ENCODE peak calls at places on chromosomes 5 and 9, in six cellular contexts. A is HepG2, X is K562, T is A549, V is upper lobe of left lung, E is GM12878. S is an unnamed sample.

GRCh38 chr9:133528001-133528886 is 3.5 kb upstream of the MYMK start:
- ATAC-seq in T (no peak), E (no peak), V (no peak), X (no peak), A (no peak), S (no peak)

GRCh38 chr9:12859704-12860251 is 85.0 kb downstream of the LURAP1L start:
- ATAC-seq in T (peak), X (no peak), V (no peak), E (no peak), A (no peak), S (no peak)

GRCh38 chr9:14030350-14030823 is 283.6 kb downstream of the NFIB start:
- ATAC-seq in T (no peak), X (peak), E (no peak), V (no peak), A (no peak), S (peak)

GRCh38 chr9:76534031-76534430 is 75.0 kb downstream of the GCNT1 start:
- ATAC-seq in X (no peak), T (no peak), A (no peak), V (no peak), E (no peak), S (no peak)

GRCh38 chr5:89041249-89041808 is 158.3 kb upstream of the MEF2C start:
- ATAC-seq in T (no peak), X (no peak), A (no peak), E (no peak), V (no peak), S (no peak)

GRCh38 chr5:110177729-110178128 is 488.0 kb downstream of the MAN2A1 start:
- ATAC-seq in X (no peak), A (no peak), V (no peak), E (no peak), T (no peak), S (no peak)

GRCh38 chr5:59807806-59808205 is 85.7 kb downstream of the PDE4D start:
- ATAC-seq in A (no peak), E (no peak), X (no peak), V (no peak), T (no peak), S (no peak)

GRCh38 chr5:56734066-56734766 is 81.1 kb upstream of the MAP3K1 start:
- ATAC-seq in T (no peak), E (no peak), X (no peak), V (no peak), A (no peak), S (no peak)

GRCh38 chr5:171310334-171310815 is 1.3 kb downstream of the TLX3 start:
- ATAC-seq in A (no peak), E (no peak), X (no peak), T (no peak), V (no peak), S (no peak)

GRCh38 chr9:35562895-35563746 is 41.9 kb upstream of the TESK1 start:
- ATAC-seq in X (peak), A (no peak), V (no peak), T (no peak), E (no peak), S (peak)

GRCh38 chr9:95627802-95628201 is 111.0 kb upstream of the PTCH1 start:
- ATAC-seq in X (no peak), E (no peak), V (no peak), T (no peak), A (no peak), S (no peak)

GRCh38 chr5:95861221-95861857 is 38.8 kb upstream of the GLRX start:
- ATAC-seq in E (no peak), X (peak), A (peak), T (peak), V (peak), S (no peak)

GRCh38 chr9:277595-278330 is 63.1 kb downstream of the DOCK8 start:
- ATAC-seq in V (no peak), X (no peak), T (no peak), A (no peak), E (no peak), S (no peak)

GRCh38 chr5:132094393-132095076 is 20.9 kb downstream of the CSF2 start:
- ATAC-seq in E (no peak), A (peak), X (no peak), T (peak), V (no peak), S (no peak)

GRCh38 chr5:154478752-154479159 is 729 bp upstream of the HAND1 start:
- ATAC-seq in T (no peak), X (no peak), A (no peak), V (no peak), E (no peak), S (no peak)

GRCh38 chr5:39505751-39506150 is 81.0 kb upstream of the DAB2 start:
- ATAC-seq in T (no peak), V (no peak), E (no peak), X (no peak), A (no peak), S (no peak)

GRCh38 chr5:11504794-11505193 is 399.5 kb downstream of the CTNND2 start:
- ATAC-seq in V (no peak), A (no peak), X (no peak), T (no peak), E (no peak), S (no peak)

GRCh38 chr5:26237489-26237888 is 800.9 kb downstream of the CDH9 start:
- ATAC-seq in E (no peak), T (no peak), V (no peak), A (no peak), X (no peak), S (no peak)

GRCh38 chr9:8815219-8815618 is 1015.6 kb upstream of the DMAC1 start:
- ATAC-seq in T (no peak), X (no peak), A (no peak), V (no peak), E (no peak), S (no peak)

GRCh38 chr9:33524431-33524947 is 438 bp downstream of the ANKRD18B start:
- ATAC-seq in T (peak), A (no peak), V (no peak), X (peak), E (no peak), S (no peak)

GRCh38 chr9:90808890-90809685 is 7.5 kb downstream of the SYK start:
- ATAC-seq in A (no peak), X (no peak), V (peak), T (no peak), E (peak), S (no peak)

GRCh38 chr5:76404694-76405306 is 1.7 kb downstream of the IQGAP2 start:
- ATAC-seq in V (no peak), E (peak), A (peak), T (no peak), X (peak), S (no peak)

GRCh38 chr9:135218331-135219225 is 131.1 kb downstream of the OLFM1 start:
- ATAC-seq in A (no peak), E (no peak), V (no peak), T (no peak), X (no peak), S (no peak)

GRCh38 chr5:5490774-5491347 is 68.4 kb downstream of the ICE1 start:
- ATAC-seq in X (no peak), E (no peak), V (no peak), T (no peak), A (no peak), S (no peak)

GRCh38 chr5:94558028-94558427 is 60.4 kb downstream of the KIAA0825 start:
- ATAC-seq in E (no peak), V (no peak), A (no peak), X (no peak), T (no peak), S (no peak)

GRCh38 chr9:136530472-136531089 is 15.3 kb downstream of the NOTCH1 start:
- ATAC-seq in V (no peak), A (no peak), E (no peak), X (no peak), T (no peak), S (no peak)

GRCh38 chr5:172887735-172888134 is 53.7 kb downstream of the ERGIC1 start:
- ATAC-seq in T (no peak), A (no peak), X (no peak), V (no peak), E (no peak), S (peak)
- TF ChIP-seq EP300 in T (no peak), A (no peak), X (no peak), V (peak), E (no peak), S (peak)

GRCh38 chr5:72018158-72018803 is 89.0 kb upstream of the MAP1B start:
- ATAC-seq in X (peak), A (peak), E (peak), V (no peak), T (peak), S (no peak)

GRCh38 chr5:72010395-72010794 is 96.9 kb upstream of the MAP1B start:
- ATAC-seq in E (no peak), T (no peak), X (no peak), A (no peak), V (no peak), S (no peak)

GRCh38 chr5:72015103-72015548 is 92.1 kb upstream of the MAP1B start:
- ATAC-seq in V (no peak), T (peak), E (no peak), A (peak), X (peak), S (no peak)

GRCh38 chr5:72009280-72009679 is 98.0 kb upstream of the MAP1B start:
- ATAC-seq in E (no peak), T (no peak), V (no peak), A (no peak), X (no peak), S (no peak)

GRCh38 chr5:72013741-72014703 is 93.3 kb upstream of the MAP1B start:
- ATAC-seq in T (no peak), V (no peak), X (no peak), A (no peak), E (no peak), S (no peak)
- TF ChIP-seq EP300 in T (no peak), V (no peak), X (no peak), A (no peak), E (no peak), S (no peak)

GRCh38 chr9:18888241-18888794 is 144.7 kb downstream of the SAXO1 start:
- ATAC-seq in V (no peak), X (no peak), A (no peak), E (no peak), T (no peak), S (no peak)

GRCh38 chr9:18893051-18893450 is 140.0 kb downstream of the SAXO1 start:
- ATAC-seq in A (no peak), V (no peak), T (no peak), X (no peak), E (no peak), S (no peak)

GRCh38 chr9:18889550-18889949 is 143.5 kb downstream of the SAXO1 start:
- ATAC-seq in E (no peak), A (no peak), X (no peak), V (peak), T (no peak), S (no peak)

GRCh38 chr9:18891946-18892670 is 140.9 kb downstream of the SAXO1 start:
- ATAC-seq in E (no peak), X (no peak), T (no peak), A (no peak), V (no peak), S (no peak)

DNA sequence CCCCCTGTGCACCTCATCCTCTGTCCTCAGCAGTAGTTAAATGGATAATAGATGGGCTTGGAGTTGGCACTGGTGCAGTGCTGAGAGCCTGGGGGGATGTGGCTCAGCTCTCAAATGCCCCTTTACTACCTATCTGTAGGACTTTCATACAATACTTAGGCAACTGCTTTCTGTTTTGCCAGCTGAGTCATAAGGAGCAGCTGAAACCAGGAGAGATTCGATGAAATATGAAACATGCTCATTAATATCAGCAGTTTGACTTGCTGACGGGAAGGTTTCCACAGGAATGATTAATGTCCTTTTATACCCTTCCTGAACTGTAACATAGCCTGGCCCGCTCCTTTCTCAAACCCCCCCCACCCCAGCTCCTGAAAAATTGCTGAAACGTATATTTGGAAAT is 142.6 kb downstream of the SAXO1 start:
- ATAC-seq in X (no peak), T (no peak), E (peak), V (no peak), A (no peak), S (peak)
- TF ChIP-seq EP300 in X (no peak), T (no peak), E (no peak), V (no peak), A (no peak), S (no peak)

GRCh38 chr9:3740690-3741419 is 215.1 kb upstream of the RFX3 start:
- ATAC-seq in V (no peak), E (no peak), X (no peak), T (no peak), A (no peak), S (no peak)
- TF ChIP-seq EP300 in V (no peak), E (no peak), X (no peak), T (no peak), A (no peak), S (no peak)

DNA sequence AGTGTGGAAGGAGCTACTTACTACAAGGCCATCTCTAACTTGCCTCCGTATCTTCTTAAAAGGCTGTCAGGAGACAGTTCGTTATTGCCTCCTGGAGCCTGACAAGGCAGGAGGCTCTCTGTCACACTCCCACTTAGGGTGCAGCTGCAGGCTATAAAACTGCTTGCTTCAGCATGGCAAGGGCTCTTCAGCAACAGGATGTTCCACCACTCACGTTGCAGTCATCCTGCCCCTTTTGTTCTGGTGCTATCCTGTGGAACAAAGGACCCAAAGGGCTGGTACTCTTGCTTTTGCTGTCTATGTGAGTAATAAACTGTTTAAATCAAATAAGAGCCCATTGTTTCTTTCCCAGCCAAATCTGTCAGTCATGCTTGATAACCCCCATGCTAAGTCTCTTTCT is 509.0 kb downstream of the NTRK2 start:
- ATAC-seq in V (no peak), E (no peak), X (no peak), T (no peak), A (no peak), S (no peak)
- TF ChIP-seq EP300 in V (no peak), E (no peak), X (no peak), T (no peak), A (no peak), S (no peak)

DNA sequence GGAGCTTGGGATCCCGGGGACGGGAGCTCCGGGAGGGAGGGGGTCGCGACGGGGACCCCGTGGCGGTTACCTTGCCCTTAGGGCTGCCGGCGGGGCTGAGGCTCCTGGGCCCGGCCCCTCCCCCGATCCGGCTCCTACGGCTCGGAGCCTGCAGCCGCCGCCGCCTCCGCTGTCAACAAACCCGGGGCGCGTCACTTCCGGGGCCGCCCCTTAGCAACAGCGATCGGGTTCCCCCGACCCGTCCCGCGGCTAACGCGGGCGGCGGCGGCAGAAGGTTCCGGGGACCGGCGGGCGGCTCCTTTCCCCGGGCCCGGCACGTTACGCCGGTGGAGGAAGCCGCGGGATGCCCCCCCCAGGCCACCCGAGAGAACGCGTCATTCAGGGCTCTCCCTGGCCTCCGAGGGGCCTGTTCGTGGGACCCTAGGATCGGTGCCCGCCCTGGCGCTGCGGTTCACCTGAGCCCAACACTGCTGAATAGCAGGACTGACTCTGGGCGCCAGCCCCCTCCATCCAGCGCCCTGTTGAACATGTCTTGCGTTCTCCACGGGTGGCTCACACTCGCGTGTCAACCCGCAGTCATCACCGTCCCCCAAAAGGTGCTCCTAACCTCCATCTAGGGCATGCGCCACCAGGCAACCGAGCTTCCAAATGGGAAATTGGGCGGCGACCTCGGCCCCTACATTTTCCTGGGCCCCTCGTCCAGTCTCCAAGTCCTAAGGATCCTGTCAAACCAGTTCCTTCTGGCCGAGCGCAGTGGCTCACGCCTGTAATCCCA is at the start of gene ZER1:
- ATAC-seq in A (peak), E (peak), X (peak), T (peak), V (peak), S (peak)
- TF ChIP-seq EP300 in A (peak), E (no peak), X (peak), T (no peak), V (no peak), S (no peak)

GRCh38 chr5:175526691-175527090 is 48.3 kb downstream of the SFXN1 start:
- ATAC-seq in A (no peak), E (no peak), X (no peak), T (no peak), V (no peak), S (no peak)

GRCh38 chr5:175534070-175534932 is 55.9 kb downstream of the SFXN1 start:
- ATAC-seq in E (peak), A (peak), X (peak), V (peak), T (peak), S (peak)

GRCh38 chr5:175535781-175536180 is 57.4 kb downstream of the SFXN1 start:
- ATAC-seq in V (no peak), A (no peak), E (no peak), X (no peak), T (no peak), S (no peak)

GRCh38 chr5:175531361-175531760 is 53.0 kb downstream of the SFXN1 start:
- ATAC-seq in T (no peak), A (no peak), E (no peak), V (no peak), X (no peak), S (no peak)
- TF ChIP-seq EP300 in T (no peak), A (no peak), E (no peak), V (no peak), X (no peak), S (no peak)

DNA sequence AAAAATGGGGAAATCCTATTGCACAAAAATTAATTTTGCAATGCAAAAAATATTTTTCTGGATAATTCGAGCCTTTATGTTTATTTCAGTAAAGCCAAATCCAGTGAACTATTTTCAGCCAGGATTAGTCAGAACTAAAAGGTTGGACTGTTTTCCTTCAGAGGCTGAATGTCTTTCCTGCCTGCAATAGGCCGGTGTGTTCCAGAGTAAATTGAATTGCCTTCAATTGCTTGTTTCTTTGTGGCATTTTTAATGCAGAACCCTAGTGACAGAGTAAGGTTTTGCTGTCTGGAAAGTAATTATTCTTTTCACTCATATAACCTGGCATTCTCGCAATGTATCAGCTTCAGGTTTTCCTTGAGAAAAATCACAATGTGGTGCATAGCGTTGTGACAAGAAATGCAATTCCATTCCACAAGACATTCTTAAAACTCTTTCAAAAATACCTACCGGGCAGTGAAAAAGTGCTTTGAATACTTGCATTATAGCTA is 183.7 kb downstream of the GLIS3 start:
- ATAC-seq in T (no peak), A (no peak), X (no peak), V (no peak), E (no peak), S (peak)
- TF ChIP-seq EP300 in T (no peak), A (no peak), X (no peak), V (no peak), E (no peak), S (no peak)

GRCh38 chr9:99906403-99907207 is at the start of gene STX17:
- ATAC-seq in A (peak), X (peak), E (peak), T (peak), V (peak), S (peak)
- TF ChIP-seq EP300 in A (no peak), X (no peak), E (no peak), T (no peak), V (no peak), S (no peak)

S was measured in gastroesophageal sphincter.